ENCODE peak calls at places on chromosomes 13 and 19, in four cellular contexts. One of them, this sample, is unnamed.
A peak's percentile ranks its signal among the peaks of the same experiment; 100 is the strongest.

GRCh38 chr19:37941820-37942515 is 35.0 kb downstream of the SIPA1L3 start:
- DNase-seq in GM12891: no peak
- DNase-seq in K562: no peak
- DNase-seq in HL-60: no peak
- DNase-seq in this sample: no peak

GRCh38 chr13:28493740-28494536 is 990 bp downstream of the FLT1 start:
- DNase-seq in GM12891: peak; percentile 32
- DNase-seq in K562: no peak
- DNase-seq in HL-60: no peak
- DNase-seq in this sample: no peak

GRCh38 chr13:109426690-109426990 is 359.7 kb downstream of the IRS2 start:
- DNase-seq in GM12891: no peak
- DNase-seq in HL-60: no peak
- DNase-seq in K562: no peak
- DNase-seq in this sample: no peak

GRCh38 chr13:27182844-27183497 is 11.4 kb upstream of the USP12 start:
- DNase-seq in HL-60: no peak
- DNase-seq in GM12891: no peak
- DNase-seq in K562: peak; percentile 88
- DNase-seq in this sample: no peak

GRCh38 chr13:111341886-111342285 is 21.4 kb downstream of the TEX29 start:
- DNase-seq in K562: no peak
- DNase-seq in HL-60: no peak
- DNase-seq in GM12891: no peak
- DNase-seq in this sample: no peak

GRCh38 chr19:19094513-19094912 is 30.7 kb downstream of the SLC25A42 start:
- DNase-seq in GM12891: no peak
- DNase-seq in HL-60: no peak
- DNase-seq in K562: no peak
- DNase-seq in this sample: no peak

GRCh38 chr19:38055040-38055439 is 148.0 kb downstream of the SIPA1L3 start:
- DNase-seq in K562: no peak
- DNase-seq in GM12891: no peak
- DNase-seq in HL-60: no peak
- DNase-seq in this sample: no peak

GRCh38 chr13:94708031-94708571 is 4.2 kb downstream of the SOX21 start:
- DNase-seq in HL-60: no peak
- DNase-seq in K562: no peak
- DNase-seq in GM12891: no peak
- DNase-seq in this sample: no peak

GRCh38 chr19:13872695-13873389 is 4.1 kb upstream of the NANOS3 start:
- DNase-seq in GM12891: peak; percentile 65
- DNase-seq in HL-60: no peak
- DNase-seq in K562: peak; percentile 82
- DNase-seq in this sample: no peak

GRCh38 chr13:31174018-31174417 is 12.3 kb upstream of the HSPH1 start:
- DNase-seq in GM12891: no peak
- DNase-seq in HL-60: no peak
- DNase-seq in K562: no peak
- DNase-seq in this sample: no peak

GRCh38 chr19:7652061-7652641 is 15.2 kb downstream of the STXBP2 start:
- DNase-seq in HL-60: peak; percentile 97
- DNase-seq in GM12891: peak; percentile 75
- DNase-seq in K562: peak; percentile 92
- DNase-seq in this sample: peak; percentile 48

GRCh38 chr13:71618154-71618553 is 248.8 kb downstream of the DACH1 start:
- DNase-seq in HL-60: no peak
- DNase-seq in K562: no peak
- DNase-seq in GM12891: no peak
- DNase-seq in this sample: no peak

GRCh38 chr19:47315125-47315821 is 5.6 kb downstream of the C5AR1 start:
- DNase-seq in GM12891: no peak
- DNase-seq in HL-60: peak; percentile 90
- DNase-seq in K562: peak; percentile 93
- DNase-seq in this sample: no peak

GRCh38 chr13:66558511-66558910 is 671.6 kb downstream of the PCDH9 start:
- DNase-seq in GM12891: no peak
- DNase-seq in HL-60: no peak
- DNase-seq in K562: peak; percentile 23
- DNase-seq in this sample: no peak

GRCh38 chr19:40804783-40805242 is 5.8 kb downstream of the EGLN2 start:
- DNase-seq in GM12891: no peak
- DNase-seq in HL-60: no peak
- DNase-seq in K562: no peak
- DNase-seq in this sample: no peak

GRCh38 chr13:36297600-36298338 is at the start of gene CCDC169:
- DNase-seq in K562: peak; percentile 84
- DNase-seq in GM12891: no peak
- DNase-seq in HL-60: peak; percentile 73
- DNase-seq in this sample: no peak

GRCh38 chr19:28631931-28632330 is 581.0 kb downstream of the UQCRFS1 start:
- DNase-seq in HL-60: no peak
- DNase-seq in K562: no peak
- DNase-seq in GM12891: no peak
- DNase-seq in this sample: no peak

GRCh38 chr19:48385461-48386087 is 5.8 kb downstream of the KDELR1 start:
- DNase-seq in HL-60: no peak
- DNase-seq in K562: no peak
- DNase-seq in GM12891: no peak
- DNase-seq in this sample: no peak

GRCh38 chr19:54399189-54399588 is 16.1 kb upstream of the TTYH1 start:
- DNase-seq in K562: no peak
- DNase-seq in HL-60: no peak
- DNase-seq in GM12891: no peak
- DNase-seq in this sample: no peak

GRCh38 chr13:25874907-25875306 is 176.9 kb downstream of the SHISA2 start:
- DNase-seq in K562: no peak
- DNase-seq in GM12891: no peak
- DNase-seq in HL-60: peak; percentile 71
- DNase-seq in this sample: no peak

GRCh38 chr13:97395437-97396136 is 38.4 kb upstream of the RAP2A start:
- DNase-seq in K562: no peak
- DNase-seq in GM12891: no peak
- DNase-seq in HL-60: no peak
- DNase-seq in this sample: no peak

GRCh38 chr13:63124863-63125262 is 1709.2 kb upstream of the PCDH20 start:
- DNase-seq in HL-60: no peak
- DNase-seq in GM12891: no peak
- DNase-seq in K562: no peak
- DNase-seq in this sample: no peak

GRCh38 chr13:47258384-47258783 is 361.5 kb upstream of the HTR2A start:
- DNase-seq in HL-60: no peak
- DNase-seq in GM12891: no peak
- DNase-seq in K562: no peak
- DNase-seq in this sample: no peak

GRCh38 chr19:55082023-55082851 is 6.6 kb downstream of the EPS8L1 start:
- DNase-seq in GM12891: no peak
- DNase-seq in K562: peak; percentile 43
- DNase-seq in HL-60: no peak
- DNase-seq in this sample: no peak

GRCh38 chr13:64540468-64540867 is 2689.7 kb downstream of the PCDH9 start:
- DNase-seq in GM12891: no peak
- DNase-seq in HL-60: no peak
- DNase-seq in K562: no peak
- DNase-seq in this sample: no peak

GRCh38 chr13:56335775-56336174 is 804.9 kb upstream of the PRR20A start:
- DNase-seq in K562: no peak
- DNase-seq in GM12891: no peak
- DNase-seq in HL-60: no peak
- DNase-seq in this sample: no peak

GRCh38 chr13:44364601-44365000 is 9.0 kb upstream of the SERP2 start:
- DNase-seq in GM12891: no peak
- DNase-seq in HL-60: no peak
- DNase-seq in K562: no peak
- DNase-seq in this sample: no peak

GRCh38 chr13:67148219-67148583 is 81.9 kb downstream of the PCDH9 start:
- DNase-seq in HL-60: no peak
- DNase-seq in GM12891: no peak
- DNase-seq in K562: no peak
- DNase-seq in this sample: no peak

GRCh38 chr19:46764817-46765291 is 18.6 kb upstream of the STRN4 start:
- DNase-seq in K562: no peak
- DNase-seq in GM12891: no peak
- DNase-seq in HL-60: no peak
- DNase-seq in this sample: no peak

GRCh38 chr13:64917566-64917965 is 2312.6 kb downstream of the PCDH9 start:
- DNase-seq in K562: no peak
- DNase-seq in HL-60: no peak
- DNase-seq in GM12891: no peak
- DNase-seq in this sample: no peak

GRCh38 chr13:99758465-99759162 is 213.0 kb downstream of the ZIC5 start:
- DNase-seq in HL-60: no peak
- DNase-seq in K562: no peak
- DNase-seq in GM12891: no peak
- DNase-seq in this sample: no peak

GRCh38 chr13:95497307-95497943 is 55.1 kb upstream of the CLDN10 start:
- DNase-seq in K562: no peak
- DNase-seq in HL-60: no peak
- DNase-seq in GM12891: no peak
- DNase-seq in this sample: no peak

GRCh38 chr13:28429685-28430290 is 65.1 kb downstream of the FLT1 start:
- DNase-seq in GM12891: no peak
- DNase-seq in HL-60: no peak
- DNase-seq in K562: no peak
- DNase-seq in this sample: peak; percentile 84

GRCh38 chr19:13013649-13014048 is 18.4 kb downstream of the NFIX start:
- DNase-seq in GM12891: no peak
- DNase-seq in K562: no peak
- DNase-seq in HL-60: no peak
- DNase-seq in this sample: no peak

GRCh38 chr19:13212759-13213330 is 62.6 kb downstream of the IER2 start:
- DNase-seq in HL-60: peak; percentile 53
- DNase-seq in K562: peak; percentile 88
- DNase-seq in GM12891: no peak
- DNase-seq in this sample: peak; percentile 20

GRCh38 chr19:50835103-50835784 is 1.9 kb upstream of the KLK15 start:
- DNase-seq in HL-60: no peak
- DNase-seq in GM12891: no peak
- DNase-seq in K562: no peak
- DNase-seq in this sample: no peak

GRCh38 chr13:109816112-109816978 is 30.0 kb upstream of the IRS2 start:
- DNase-seq in HL-60: no peak
- DNase-seq in K562: no peak
- DNase-seq in GM12891: no peak
- DNase-seq in this sample: no peak

GRCh38 chr13:21805733-21806132 is 134.9 kb downstream of the FGF9 start:
- DNase-seq in GM12891: no peak
- DNase-seq in HL-60: no peak
- DNase-seq in K562: no peak
- DNase-seq in this sample: no peak

GRCh38 chr19:4523306-4524110 is 5.2 kb upstream of the PLIN4 start:
- DNase-seq in K562: peak; percentile 79
- DNase-seq in GM12891: no peak
- DNase-seq in HL-60: no peak
- DNase-seq in this sample: no peak
- TF ChIP-seq SPI1 in K562: no peak
- TF ChIP-seq SPI1 in GM12891: no peak
- TF ChIP-seq SPI1 in HL-60: no peak
- TF ChIP-seq SPI1 in this sample: no peak

GRCh38 chr19:3547301-3547731 is 8.3 kb downstream of the TEKTIP1 start:
- DNase-seq in HL-60: no peak
- DNase-seq in GM12891: no peak
- DNase-seq in K562: no peak
- DNase-seq in this sample: no peak
- TF ChIP-seq SPI1 in HL-60: no peak
- TF ChIP-seq SPI1 in GM12891: no peak
- TF ChIP-seq SPI1 in K562: no peak
- TF ChIP-seq SPI1 in this sample: no peak

GRCh38 chr13:90107658-90108057 is 1239.8 kb upstream of the MIR17HG start:
- DNase-seq in K562: no peak
- DNase-seq in GM12891: no peak
- DNase-seq in HL-60: no peak
- DNase-seq in this sample: no peak

GRCh38 chr13:90104764-90105163 is 1242.7 kb upstream of the MIR17HG start:
- DNase-seq in K562: no peak
- DNase-seq in GM12891: no peak
- DNase-seq in HL-60: no peak
- DNase-seq in this sample: no peak

GRCh38 chr13:90105881-90106496 is 1241.5 kb upstream of the MIR17HG start:
- DNase-seq in GM12891: no peak
- DNase-seq in HL-60: no peak
- DNase-seq in K562: no peak
- DNase-seq in this sample: no peak

GRCh38 chr13:90103099-90103784 is 1244.2 kb upstream of the MIR17HG start:
- DNase-seq in K562: no peak
- DNase-seq in GM12891: no peak
- DNase-seq in HL-60: no peak
- DNase-seq in this sample: no peak

GRCh38 chr13:90105276-90105675 is 1242.2 kb upstream of the MIR17HG start:
- DNase-seq in K562: no peak
- DNase-seq in GM12891: no peak
- DNase-seq in HL-60: no peak
- DNase-seq in this sample: no peak
- TF ChIP-seq SPI1 in K562: no peak
- TF ChIP-seq SPI1 in GM12891: no peak
- TF ChIP-seq SPI1 in HL-60: no peak
- TF ChIP-seq SPI1 in this sample: no peak

GRCh38 chr13:93549326-93549855 is 322.8 kb downstream of the GPC6 start:
- DNase-seq in HL-60: no peak
- DNase-seq in K562: no peak
- DNase-seq in GM12891: no peak
- DNase-seq in this sample: no peak
- TF ChIP-seq SPI1 in HL-60: no peak
- TF ChIP-seq SPI1 in K562: no peak
- TF ChIP-seq SPI1 in GM12891: no peak
- TF ChIP-seq SPI1 in this sample: no peak

DNA sequence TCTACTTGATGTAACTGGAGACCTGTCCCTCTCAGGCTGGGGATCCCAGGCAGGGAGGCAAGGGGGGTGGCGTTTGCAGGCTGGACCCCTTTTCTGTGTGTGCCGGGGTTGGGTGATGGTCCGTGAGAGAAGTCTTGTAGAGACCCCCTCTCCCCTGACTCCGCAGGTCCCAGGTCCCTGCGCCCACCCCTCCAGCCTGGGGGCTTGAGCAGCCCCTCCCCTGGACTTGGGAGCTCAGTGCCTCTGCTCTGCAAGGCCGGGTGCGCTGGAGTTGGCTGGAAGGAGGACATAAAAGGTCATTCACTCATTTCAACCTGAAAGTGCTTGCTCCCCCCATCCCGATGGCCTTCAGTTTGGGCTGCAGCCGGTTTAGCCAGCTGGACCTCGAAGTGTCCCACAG is 89.5 kb downstream of the SLC7A1 start:
- DNase-seq in K562: no peak
- DNase-seq in GM12891: no peak
- DNase-seq in HL-60: no peak
- DNase-seq in this sample: no peak
- TF ChIP-seq SPI1 in K562: no peak
- TF ChIP-seq SPI1 in GM12891: no peak
- TF ChIP-seq SPI1 in HL-60: no peak
- TF ChIP-seq SPI1 in this sample: no peak

This sample was measured in GM12878.